ENCODE peak calls at places on chromosomes 16 and 17, in four cellular contexts. Y is cardiac muscle cell, Q is heart right ventricle, O is fibroblast of lung. G is an unnamed sample.

GRCh38 chr17:35087731-35088646 is 24.5 kb upstream of the RFFL start:
- DNase-seq in Y (peak; percentile 54), Q (peak; percentile 43), O (peak; percentile 52), G (peak; percentile 20)

GRCh38 chr16:535446-536405 is 8.2 kb downstream of the CAPN15 start:
- DNase-seq in Y (no peak), Q (no peak), O (peak; percentile 73), G (no peak)

GRCh38 chr16:17271687-17272086 is 199.1 kb downstream of the XYLT1 start:
- DNase-seq in Y (peak; percentile 8), Q (no peak), O (peak; percentile 31), G (no peak)

GRCh38 chr17:55263565-55264272 is 1.0 kb upstream of the HLF start:
- DNase-seq in Y (no peak), Q (no peak), O (no peak), G (no peak)

GRCh38 chr17:32929588-32929987 is 1.6 kb downstream of the TMEM98 start:
- DNase-seq in Y (no peak), Q (no peak), O (no peak), G (no peak)

GRCh38 chr16:81633147-81633619 is 145.9 kb upstream of the PLCG2 start:
- DNase-seq in Y (no peak), Q (no peak), O (no peak), G (no peak)

GRCh38 chr17:38879878-38880727 is 10.2 kb downstream of the LASP1 start:
- DNase-seq in Y (peak; percentile 87), Q (peak; percentile 55), O (peak; percentile 86), G (no peak)

GRCh38 chr16:50402298-50402895 is 33.6 kb upstream of the BRD7 start:
- DNase-seq in Y (no peak), Q (no peak), O (no peak), G (no peak)

GRCh38 chr17:6936370-6937028 is 59.4 kb upstream of the ALOX12 start:
- DNase-seq in Y (peak; percentile 21), Q (peak; percentile 57), O (peak; percentile 26), G (no peak)

GRCh38 chr17:45394913-45395568 is 37.6 kb downstream of the ARHGAP27 start:
- DNase-seq in Y (peak; percentile 95), Q (peak; percentile 73), O (peak; percentile 91), G (peak; percentile 25)

GRCh38 chr16:69217433-69217832 is 30.5 kb downstream of the SNTB2 start:
- DNase-seq in Y (peak; percentile 50), Q (no peak), O (peak; percentile 80), G (no peak)

GRCh38 chr16:50580180-50580771 is 32.1 kb downstream of the NKD1 start:
- DNase-seq in Y (no peak), Q (no peak), O (no peak), G (no peak)

GRCh38 chr17:39782481-39782880 is 44.7 kb downstream of the GRB7 start:
- DNase-seq in Y (peak; percentile 88), Q (no peak), O (peak; percentile 3), G (no peak)

GRCh38 chr17:79214940-79215604 is 140.4 kb downstream of the ENGASE start:
- DNase-seq in Y (no peak), Q (no peak), O (no peak), G (no peak)

GRCh38 chr17:66304304-66305174 is 2.1 kb downstream of the PRKCA start:
- DNase-seq in Y (peak; percentile 41), Q (no peak), O (peak; percentile 39), G (peak; percentile 63)

GRCh38 chr17:70848785-70849184 is 679.5 kb downstream of the KCNJ2 start:
- DNase-seq in Y (peak; percentile 59), Q (no peak), O (peak; percentile 61), G (no peak)

GRCh38 chr17:66667491-66668030 is 167.4 kb upstream of the CACNG5 start:
- DNase-seq in Y (no peak), Q (no peak), O (no peak), G (peak; percentile 14)

GRCh38 chr17:45240905-45241314 is 19.2 kb downstream of the FMNL1 start:
- DNase-seq in Y (no peak), Q (no peak), O (no peak), G (no peak)

GRCh38 chr17:36879599-36880255 is 57.5 kb upstream of the LHX1 start:
- DNase-seq in Y (no peak), Q (no peak), O (no peak), G (no peak)

GRCh38 chr17:57667461-57667923 is 77.6 kb downstream of the CCDC182 start:
- DNase-seq in Y (no peak), Q (no peak), O (no peak), G (no peak)

GRCh38 chr16:8959921-8960787 is 3.6 kb downstream of the USP7 start:
- DNase-seq in Y (peak; percentile 34), Q (no peak), O (peak; percentile 29), G (peak; percentile 59)

GRCh38 chr17:77959926-77960521 is 1.5 kb downstream of the TNRC6C start:
- DNase-seq in Y (peak; percentile 26), Q (peak; percentile 15), O (peak; percentile 47), G (peak; percentile 41)

GRCh38 chr16:67349172-67349571 is 22.6 kb downstream of the LRRC36 start:
- DNase-seq in Y (peak; percentile 37), Q (no peak), O (peak; percentile 48), G (peak; percentile 49)

GRCh38 chr16:78955206-78955605 is 645.3 kb downstream of the MAF start:
- DNase-seq in Y (no peak), Q (no peak), O (no peak), G (no peak)

GRCh38 chr17:20922128-20922670 is 120.6 kb downstream of the USP22 start:
- DNase-seq in Y (peak; percentile 55), Q (peak; percentile 39), O (peak; percentile 55), G (no peak)

GRCh38 chr17:36940313-36941264 is 3.3 kb downstream of the LHX1 start:
- DNase-seq in Y (no peak), Q (no peak), O (no peak), G (no peak)

GRCh38 chr17:82895087-82895486 is 55.3 kb upstream of the ZNF750 start:
- DNase-seq in Y (no peak), Q (no peak), O (no peak), G (no peak)

GRCh38 chr17:41647038-41647813 is 22.9 kb upstream of the KRT17 start:
- DNase-seq in Y (no peak), Q (no peak), O (no peak), G (no peak)

GRCh38 chr17:60391419-60392041 is 403 bp downstream of the USP32 start:
- DNase-seq in Y (no peak), Q (no peak), O (peak; percentile 25), G (no peak)

GRCh38 chr16:48365030-48365600 is 20.1 kb downstream of the SIAH1 start:
- DNase-seq in Y (no peak), Q (no peak), O (no peak), G (no peak)

GRCh38 chr16:53091508-53092211 is 36.9 kb downstream of the CHD9 start:
- DNase-seq in Y (peak; percentile 94), Q (peak; percentile 71), O (peak; percentile 95), G (no peak)

GRCh38 chr16:11183035-11183812 is 72.8 kb downstream of the SOCS1 start:
- DNase-seq in Y (no peak), Q (no peak), O (no peak), G (no peak)

DNA sequence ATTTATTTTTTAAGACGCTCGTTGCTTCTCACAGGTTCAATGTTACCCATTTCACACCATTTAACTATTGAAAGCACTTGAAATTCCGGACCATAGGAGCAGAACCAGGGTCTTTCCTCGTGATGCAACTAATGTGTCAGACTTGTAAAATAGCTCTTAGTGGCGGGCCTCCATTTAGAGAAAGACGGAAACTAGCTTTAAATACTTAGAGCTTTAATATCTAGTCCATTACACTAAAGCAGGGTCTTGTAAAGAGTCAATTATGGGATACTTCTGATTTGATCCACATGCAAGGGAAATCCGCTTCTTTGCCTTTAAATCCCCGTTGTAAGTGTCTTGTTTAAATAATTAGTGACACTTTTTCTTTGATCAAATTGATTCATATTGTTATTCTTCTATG is 56.6 kb downstream of the NACA2 start:
- DNase-seq in Y (no peak), Q (no peak), O (no peak), G (no peak)
- H3K4me1 ChIP-seq in Y (no peaks in the 10 kb centered on the region), Q (no peaks in the 10 kb centered on the region), O (no peaks in the 10 kb centered on the region), G (no peaks in the 10 kb centered on the region)

DNA sequence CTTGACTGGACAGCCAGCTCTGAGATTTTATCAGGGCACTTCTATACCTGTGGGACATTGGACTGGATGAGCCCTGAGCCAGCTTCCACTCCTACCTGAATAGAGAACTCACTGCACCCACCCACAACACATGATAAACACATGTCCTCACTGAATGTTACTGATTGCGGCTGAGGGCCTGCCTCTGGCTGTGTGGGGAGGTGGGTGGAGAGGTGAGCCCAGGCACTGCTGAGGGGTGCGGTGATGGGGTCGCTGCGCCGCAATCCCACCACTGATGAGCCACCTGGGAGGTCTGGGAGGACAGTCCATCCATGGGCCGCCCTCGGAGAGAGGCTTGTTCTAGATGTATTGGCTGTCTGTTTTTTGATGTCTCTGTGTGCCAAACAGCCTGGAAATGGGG is 5.4 kb downstream of the TMEM92 start:
- DNase-seq in Y (no peak), Q (no peak), O (no peak), G (no peak)
- H3K27ac ChIP-seq in Y (no peak overlapping the region), Q (no peak overlapping the region), O (no peak overlapping the region), G (no peak overlapping the region)

GRCh38 chr16:88686439-88687253 is at the start of gene SNAI3:
- DNase-seq in Y (peak; percentile 56), Q (peak; percentile 75), O (no peak), G (peak; percentile 85)
- H3K4me1 ChIP-seq in Y (peaks cover 13% of the 10 kb centered on the region), Q (peaks cover 6% of the 10 kb centered on the region), O (peaks cover 10% of the 10 kb centered on the region), G (peaks cover 57% of the 10 kb centered on the region)

GRCh38 chr16:25124503-25124902 is 13.0 kb downstream of the LCMT1 start:
- DNase-seq in Y (no peak), Q (no peak), O (no peak), G (no peak)

GRCh38 chr16:25121824-25122600 is 10.5 kb downstream of the LCMT1 start:
- DNase-seq in Y (no peak), Q (no peak), O (no peak), G (no peak)

GRCh38 chr16:25126820-25127232 is 15.3 kb downstream of the LCMT1 start:
- DNase-seq in Y (peak; percentile 84), Q (no peak), O (peak; percentile 79), G (peak; percentile 20)
- H3K27ac ChIP-seq in Y (no peak overlapping the region), Q (no peak overlapping the region), O (peak overlapping the region; percentile 49), G (no peak overlapping the region)

GRCh38 chr16:1983053-1983543 is 895 bp upstream of the GFER start:
- DNase-seq in Y (no peak), Q (no peak), O (no peak), G (no peak)
- H3K4me1 ChIP-seq in Y (peaks cover 4% of the 10 kb centered on the region), Q (peaks cover 11% of the 10 kb centered on the region), O (peaks cover 9% of the 10 kb centered on the region), G (peaks cover 25% of the 10 kb centered on the region)

GRCh38 chr17:31841850-31842415 is 17.1 kb downstream of the COPRS start:
- DNase-seq in Y (no peak), Q (no peak), O (no peak), G (no peak)
- H3K27ac ChIP-seq in Y (no peak overlapping the region), Q (no peak overlapping the region), O (no peak overlapping the region), G (no peak overlapping the region)

GRCh38 chr16:87063543-87063942 is 253.6 kb downstream of the C16orf95 start:
- DNase-seq in Y (no peak), Q (no peak), O (no peak), G (no peak)
- H3K4me1 ChIP-seq in Y (peaks cover 6% of the 10 kb centered on the region), Q (peaks cover 2% of the 10 kb centered on the region), O (no peaks in the 10 kb centered on the region), G (no peaks in the 10 kb centered on the region)